ENCODE peak calls at places on chromosomes 11 and 22, in four cellular contexts. P is HepG2, T is K562, O is upper lobe of left lung. Q is an unnamed sample.

GRCh38 chr11:13009921-13010736 is 1.0 kb downstream of the RASSF10 start:
- ATAC-seq in T (no peak), O (no peak), P (no peak), Q (peak)

GRCh38 chr22:45120931-45121330 is 42.8 kb upstream of the NUP50 start:
- ATAC-seq in T (no peak), O (no peak), P (no peak), Q (no peak)

GRCh38 chr11:111339758-111340388 is 39.2 kb downstream of the POU2AF1 start:
- ATAC-seq in P (no peak), T (no peak), O (no peak), Q (no peak)

GRCh38 chr11:126079640-126080205 is 17.1 kb upstream of the CDON start:
- ATAC-seq in P (peak), O (no peak), T (peak), Q (no peak)

GRCh38 chr11:128867277-128867676 is at the start of gene KCNJ1:
- ATAC-seq in P (no peak), O (no peak), T (no peak), Q (no peak)

GRCh38 chr11:61714916-61715315 is 34.7 kb downstream of the DAGLA start:
- ATAC-seq in O (no peak), P (no peak), T (no peak), Q (no peak)

GRCh38 chr22:43925433-43926348 is 2.1 kb downstream of the PNPLA3 start:
- ATAC-seq in O (no peak), T (no peak), P (peak), Q (no peak)

GRCh38 chr11:22193348-22194051 is 615 bp downstream of the ANO5 start:
- ATAC-seq in O (peak), T (peak), P (peak), Q (peak)

GRCh38 chr11:128420943-128421342 is 166.4 kb downstream of the ETS1 start:
- ATAC-seq in P (no peak), T (no peak), O (no peak), Q (no peak)

GRCh38 chr22:25013634-25014033 is 61.1 kb downstream of the KIAA1671 start:
- ATAC-seq in O (peak), T (no peak), P (no peak), Q (peak)

GRCh38 chr11:60699282-60699681 is at the start of gene MS4A8:
- ATAC-seq in T (no peak), O (no peak), P (no peak), Q (no peak)

GRCh38 chr22:35601743-35602633 is 15.1 kb downstream of the MB start:
- ATAC-seq in P (no peak), O (peak), T (no peak), Q (peak)

GRCh38 chr11:111417011-111417765 is 38.1 kb upstream of the POU2AF1 start:
- ATAC-seq in P (peak), T (no peak), O (no peak), Q (peak)

GRCh38 chr11:111788464-111788863 is 22.3 kb upstream of the PPP2R1B start:
- ATAC-seq in O (no peak), P (no peak), T (no peak), Q (no peak)

GRCh38 chr22:39900306-39901227 is at the start of gene GRAP2:
- ATAC-seq in P (no peak), T (peak), O (peak), Q (no peak)

GRCh38 chr11:50178732-50179131 is 146.1 kb downstream of the OR4C45 start:
- ATAC-seq in T (no peak), P (no peak), O (no peak), Q (no peak)

GRCh38 chr11:60348116-60348515 is 21.1 kb downstream of the MS4A6E start:
- ATAC-seq in P (no peak), O (no peak), T (no peak), Q (no peak)

GRCh38 chr11:10414181-10414580 is 40.9 kb upstream of the AMPD3 start:
- ATAC-seq in P (no peak), O (no peak), T (no peak), Q (no peak)

GRCh38 chr11:16301462-16301861 is 54.9 kb downstream of the SOX6 start:
- ATAC-seq in T (no peak), P (no peak), O (no peak), Q (no peak)

GRCh38 chr22:31064369-31064768 is 16.7 kb upstream of the SMTN start:
- ATAC-seq in P (peak), T (peak), O (no peak), Q (no peak)

GRCh38 chr11:29448246-29448877 is 568.5 kb downstream of the KCNA4 start:
- ATAC-seq in O (no peak), P (no peak), T (no peak), Q (no peak)

GRCh38 chr11:84594602-84595001 is 1032.5 kb downstream of the DLG2 start:
- ATAC-seq in T (no peak), O (no peak), P (no peak), Q (no peak)

GRCh38 chr22:38125038-38125610 is 14.6 kb upstream of the BAIAP2L2 start:
- ATAC-seq in O (no peak), P (no peak), T (no peak), Q (no peak)

GRCh38 chr22:38120359-38121110 is 10.1 kb upstream of the BAIAP2L2 start:
- ATAC-seq in O (peak), P (no peak), T (no peak), Q (no peak)

GRCh38 chr22:38125731-38126344 is 15.4 kb upstream of the BAIAP2L2 start:
- ATAC-seq in P (no peak), T (no peak), O (no peak), Q (no peak)

GRCh38 chr22:38124236-38124974 is 13.9 kb upstream of the BAIAP2L2 start:
- ATAC-seq in T (no peak), O (no peak), P (peak), Q (no peak)

DNA sequence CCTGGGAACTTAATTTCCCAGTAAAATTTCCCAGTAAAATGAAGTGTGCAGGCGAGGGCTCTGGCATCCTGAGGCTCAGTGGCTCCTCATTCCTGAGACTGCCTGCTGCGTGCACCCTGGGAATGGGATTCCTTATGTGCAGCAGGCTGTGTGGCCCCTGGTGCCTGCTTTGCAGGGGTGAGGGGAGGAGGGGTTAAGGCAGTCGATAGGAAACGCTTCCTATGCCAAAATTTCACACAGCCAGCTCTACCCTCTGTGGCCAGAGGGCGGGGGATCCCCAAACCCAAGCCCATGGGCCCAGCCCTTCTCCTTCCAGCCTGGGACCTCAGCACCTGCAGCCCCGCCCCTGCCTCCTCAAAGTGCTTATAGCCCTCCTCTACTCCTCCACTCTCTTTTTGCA is 12.1 kb upstream of the BAIAP2L2 start:
- ATAC-seq in P (no peak), T (no peak), O (no peak), Q (no peak)
- TF ChIP-seq EP300 in P (no peak), T (no peak), O (no peak), Q (no peak)

DNA sequence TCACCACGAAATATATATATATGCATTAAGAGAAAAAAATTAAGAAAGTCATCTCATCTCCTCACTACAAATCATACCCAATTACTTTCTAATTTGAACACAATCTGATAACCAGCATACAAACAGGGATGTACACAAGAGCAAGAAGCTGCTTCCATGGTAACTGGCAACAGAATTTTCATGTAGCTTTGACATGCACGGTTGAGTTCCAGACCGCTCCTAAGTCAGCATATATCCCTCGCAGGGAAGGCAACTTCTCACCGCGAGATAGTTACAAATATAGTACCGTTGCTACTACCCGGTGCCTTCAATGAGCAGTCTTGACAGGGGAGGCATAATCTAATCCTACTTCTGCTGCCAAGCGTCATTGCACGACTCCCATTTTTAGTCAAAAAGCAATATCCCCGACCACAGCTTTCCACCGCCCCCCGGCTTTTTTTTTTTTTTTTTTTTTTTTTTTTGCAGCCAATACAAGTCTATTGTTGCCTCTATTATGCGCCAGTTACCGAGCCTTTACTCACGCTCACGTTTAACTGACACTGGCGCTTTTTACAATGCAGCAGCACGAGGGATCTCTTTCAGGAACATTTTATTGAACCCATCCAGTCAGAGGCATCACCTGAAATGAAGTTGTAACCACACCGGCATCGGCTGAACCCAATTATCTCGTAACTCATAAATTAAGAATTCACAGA is 2.2 kb downstream of the CADM1 start:
- ATAC-seq in T (no peak), P (no peak), O (no peak), Q (no peak)
- H3K4me3 ChIP-seq in T (no peak), P (peak), O (peak), Q (peak)

DNA sequence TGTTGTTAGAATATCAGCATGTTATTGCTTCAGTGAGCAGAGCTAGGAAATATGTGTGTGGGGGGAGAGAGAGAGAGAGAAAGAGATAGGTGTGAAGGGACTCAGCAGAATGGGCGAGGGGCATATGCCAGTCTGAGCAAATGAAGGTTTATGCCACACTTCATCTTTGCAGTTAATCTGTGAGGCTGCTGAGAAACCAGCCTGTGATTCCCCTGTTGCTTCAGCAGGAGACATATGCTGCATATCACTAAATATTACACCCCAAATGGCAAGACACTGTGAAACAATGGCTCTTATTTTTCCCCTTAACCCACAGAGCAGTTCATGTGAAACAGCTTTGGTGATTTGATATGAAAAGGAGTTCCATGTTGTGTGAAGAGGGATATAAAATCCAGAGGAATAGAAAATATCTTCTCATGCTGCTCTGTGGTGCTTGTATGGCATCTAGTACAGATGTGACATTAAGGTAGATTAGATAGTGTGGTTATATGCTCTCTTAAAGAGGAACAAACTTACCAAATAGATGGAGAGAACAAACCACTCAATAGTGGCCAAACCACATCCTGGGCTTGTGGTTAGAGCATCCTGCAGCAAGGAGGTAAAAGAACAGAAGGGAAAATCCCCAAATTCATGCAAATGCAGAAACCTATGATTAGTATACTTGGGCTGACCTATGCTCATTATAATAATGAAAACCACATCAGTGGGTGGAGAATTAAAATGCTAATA is 864.2 kb downstream of the FAM181B start:
- ATAC-seq in P (no peak), O (peak), T (no peak), Q (no peak)
- TF ChIP-seq EP300 in P (no peak), O (no peak), T (no peak), Q (no peak)

GRCh38 chr11:94543695-94544581 is at the start of gene FUT4:
- ATAC-seq in T (peak), O (peak), P (peak), Q (peak)

GRCh38 chr11:94544832-94545640 is 1.3 kb downstream of the FUT4 start:
- ATAC-seq in T (peak), O (peak), P (no peak), Q (no peak)

GRCh38 chr11:94546886-94547285 is 3.2 kb downstream of the FUT4 start:
- ATAC-seq in P (no peak), T (no peak), O (no peak), Q (no peak)

GRCh38 chr11:94544582-94544831 is 786 bp downstream of the FUT4 start:
- ATAC-seq in O (no peak), P (no peak), T (peak), Q (peak)

DNA sequence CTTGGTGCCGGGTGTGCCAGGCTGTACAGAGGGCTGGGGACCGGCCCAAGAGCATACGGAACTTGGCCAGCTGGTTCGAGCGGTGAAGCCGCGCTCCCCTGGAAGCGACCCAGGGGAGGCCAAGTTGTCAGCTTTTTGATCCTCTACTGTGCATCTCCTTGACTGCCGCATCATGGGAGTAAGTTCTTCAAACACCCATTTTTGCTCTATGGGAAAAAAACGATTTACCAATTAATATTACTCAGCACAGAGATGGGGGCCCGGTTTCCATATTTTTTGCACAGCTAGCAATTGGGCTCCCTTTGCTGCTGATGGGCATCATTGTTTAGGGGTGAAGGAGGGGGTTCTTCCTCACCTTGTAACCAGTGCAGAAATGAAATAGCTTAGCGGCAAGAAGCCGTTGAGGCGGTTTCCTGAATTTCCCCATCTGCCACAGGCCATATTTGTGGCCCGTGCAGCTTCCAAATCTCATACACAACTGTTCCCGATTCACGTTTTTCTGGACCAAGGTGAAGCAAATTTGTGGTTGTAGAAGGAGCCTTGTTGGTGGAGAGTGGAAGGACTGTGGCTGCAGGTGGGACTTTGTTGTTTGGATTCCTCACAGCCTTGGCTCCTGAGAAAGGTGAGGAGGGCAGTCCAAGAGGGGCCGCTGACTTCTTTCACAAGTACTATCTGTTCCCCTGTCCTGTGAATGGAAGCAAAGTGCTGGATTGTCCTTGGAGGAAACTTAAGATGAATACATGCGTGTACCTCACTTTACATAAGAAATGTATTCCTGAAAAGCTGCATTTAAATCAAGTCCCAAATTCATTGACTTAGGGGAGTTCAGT is 2.1 kb downstream of the FUT4 start:
- ATAC-seq in P (no peak), T (no peak), O (no peak), Q (no peak)
- H3K4me3 ChIP-seq in P (no peak), T (peak), O (peak), Q (peak)